ENCODE peak calls at places on chromosomes 4 and X, in six cellular contexts. G is cardiac muscle cell, D is AG04450, R is mammary epithelial cell, I is left ventricle myocardium inferior, X is heart right ventricle. S is an unnamed sample. For H3K27me3 and H3K9me3, the result is how much of the 10 kb centered on the place peaks cover.

GRCh38 chrX:110846071-110846470 is 50.5 kb upstream of the CHRDL1 start:
- DNase-seq in G (no peak), D (no peak), R (no peak), I (no peak), X (no peak), S (no peak)

GRCh38 chr4:118947095-118947494 is 58.4 kb downstream of the SYNPO2 start:
- DNase-seq in G (no peak), D (no peak), R (no peak), I (no peak), X (no peak), S (no peak)

GRCh38 chr4:2812985-2813384 is 20.1 kb downstream of the SH3BP2 start:
- DNase-seq in G (no peak), D (no peak), R (no peak), I (no peak), X (no peak), S (no peak)

GRCh38 chr4:23084559-23085248 is 392.0 kb downstream of the GBA3 start:
- DNase-seq in G (no peak), D (no peak), R (no peak), I (no peak), X (no peak), S (peak)

GRCh38 chr4:73901031-73901430 is 31.8 kb downstream of the CXCL1 start:
- DNase-seq in G (no peak), D (no peak), R (peak), I (no peak), X (no peak), S (no peak)

GRCh38 chr4:115090483-115091075 is 22.8 kb downstream of the NDST4 start:
- DNase-seq in G (peak), D (no peak), R (peak), I (no peak), X (no peak), S (no peak)

GRCh38 chr4:142660728-142661127 is 185.4 kb downstream of the INPP4B start:
- DNase-seq in G (no peak), D (no peak), R (no peak), I (no peak), X (no peak), S (no peak)

GRCh38 chrX:139804482-139804881 is 96.5 kb upstream of the MCF2 start:
- DNase-seq in G (no peak), D (no peak), R (no peak), I (no peak), X (no peak), S (no peak)

GRCh38 chr4:26263165-26263564 is 57.6 kb upstream of the RBPJ start:
- DNase-seq in G (no peak), D (no peak), R (no peak), I (no peak), X (no peak), S (no peak)

GRCh38 chrX:11371106-11371505 is 77.9 kb downstream of the AMELX start:
- DNase-seq in G (no peak), D (no peak), R (no peak), I (no peak), X (no peak), S (no peak)

GRCh38 chr4:59748433-59748832 is 1451.7 kb upstream of the ADGRL3 start:
- DNase-seq in G (no peak), D (no peak), R (no peak), I (no peak), X (no peak), S (no peak)

GRCh38 chr4:184756399-184756798 is 22.5 kb upstream of the CENPU start:
- DNase-seq in G (no peak), D (no peak), R (peak), I (no peak), X (no peak), S (no peak)

GRCh38 chr4:74540193-74540592 is 95.3 kb downstream of the AREG start:
- DNase-seq in G (no peak), D (no peak), R (peak), I (no peak), X (no peak), S (peak)

GRCh38 chr4:41723286-41723685 is 25.2 kb downstream of the PHOX2B start:
- DNase-seq in G (no peak), D (no peak), R (no peak), I (no peak), X (no peak), S (no peak)

GRCh38 chr4:26320453-26321325 is at the start of gene RBPJ:
- DNase-seq in G (peak), D (peak), R (peak), I (peak), X (peak), S (peak)

GRCh38 chr4:4856071-4857000 is 3.1 kb upstream of the MSX1 start:
- DNase-seq in G (no peak), D (no peak), R (no peak), I (no peak), X (no peak), S (no peak)

GRCh38 chrX:623599-624323 is 6.8 kb upstream of the SHOX start:
- DNase-seq in G (no peak), D (no peak), R (no peak), I (no peak), X (no peak), S (peak)

GRCh38 chrX:625137-625691 is 5.4 kb upstream of the SHOX start:
- DNase-seq in G (no peak), D (no peak), R (no peak), I (no peak), X (no peak), S (no peak)

GRCh38 chrX:622104-622503 is 8.5 kb upstream of the SHOX start:
- DNase-seq in G (no peak), D (no peak), R (no peak), I (no peak), X (no peak), S (no peak)

GRCh38 chrX:619812-620493 is 10.6 kb upstream of the SHOX start:
- DNase-seq in G (no peak), D (no peak), R (no peak), I (no peak), X (no peak), S (no peak)

DNA sequence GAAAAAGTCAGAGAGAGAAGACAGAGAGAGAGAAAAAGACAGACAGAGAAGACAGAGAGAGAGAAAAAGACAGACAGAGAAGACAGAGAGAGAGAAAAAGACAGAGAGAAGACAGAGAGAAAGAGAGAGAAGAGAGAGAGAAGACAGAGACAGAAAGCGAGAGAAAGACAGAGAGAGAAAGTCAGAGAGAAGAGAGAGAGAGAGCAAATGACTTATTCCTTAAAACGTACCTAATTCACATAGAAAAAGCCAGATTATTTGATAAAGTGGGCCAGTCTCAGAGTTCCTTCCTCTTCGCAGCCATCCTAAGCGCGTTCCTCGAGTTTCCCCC is 7.4 kb upstream of the SHOX start:
- DNase-seq in G (no peak), D (no peak), R (no peak), I (no peak), X (no peak), S (no peak)
- H3K4me3 ChIP-seq in G (no peak), D (no peak), R (no peak), I (no peak), X (no peak), S (no peak)

DNA sequence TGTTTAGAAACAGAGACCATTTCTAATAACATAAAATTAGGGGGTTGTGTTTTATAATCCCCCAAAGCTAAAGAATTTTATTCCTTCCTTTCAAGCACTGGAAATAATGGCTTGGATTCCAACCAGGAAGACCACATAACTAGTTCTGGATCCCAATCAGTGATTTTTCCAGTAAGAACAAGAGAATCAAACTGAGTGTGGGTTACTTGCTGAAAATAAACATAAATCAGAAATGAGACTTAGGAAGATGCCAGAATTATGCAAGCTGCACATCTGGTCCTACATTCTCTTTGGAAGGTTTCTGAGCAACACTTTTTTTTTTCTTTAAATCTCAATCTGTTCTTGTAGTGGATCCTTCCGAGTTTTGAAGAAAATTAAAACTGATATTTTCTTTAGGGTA is 76.3 kb downstream of the SOWAHB start:
- DNase-seq in G (no peak), D (peak), R (no peak), I (no peak), X (no peak), S (no peak)
- H3K27me3 ChIP-seq in G (under half), D (under half), R (under half), I (under half), X (under half), S (under half)

GRCh38 chrX:105909576-105909975 is 87.2 kb downstream of the NRK start:
- DNase-seq in G (no peak), D (no peak), R (no peak), I (no peak), X (no peak), S (no peak)
- H3K9me3 ChIP-seq in G (under half), D (under half), R (under half), I (under half), X (under half), S (under half)

DNA sequence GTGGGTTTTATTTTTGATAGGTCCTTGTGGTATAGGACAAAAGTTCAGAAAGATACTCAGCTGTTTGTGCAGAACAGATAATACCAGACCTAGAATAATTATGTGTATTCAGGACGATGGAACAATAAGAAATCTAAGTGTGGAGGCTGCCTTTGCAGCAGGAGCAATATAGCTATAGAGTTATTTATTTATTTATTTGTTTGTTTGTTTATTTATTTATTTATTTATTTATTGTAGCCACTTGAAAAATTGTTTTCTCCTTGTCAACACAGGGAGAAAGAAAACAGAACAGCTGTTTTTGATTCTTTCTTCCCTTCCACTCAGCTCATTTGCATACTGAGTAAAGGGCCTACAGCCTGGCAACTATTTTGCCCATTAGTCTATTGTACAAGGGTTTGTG is 55.9 kb upstream of the ESX1 start:
- DNase-seq in G (no peak), D (no peak), R (no peak), I (no peak), X (no peak), S (no peak)
- H3K4me3 ChIP-seq in G (no peak), D (no peak), R (no peak), I (no peak), X (no peak), S (no peak)